ENCODE peak calls at places on chromosomes 12 and 14, in nine cellular contexts. I is aorta; S is effector memory CD4-positive, alpha-beta T cell; L is IMR-90; U is cardiac muscle cell; D is neuronal stem cell; Z is stomach; F is CD8-positive, alpha-beta T cell; V is endothelial cell of umbilical vein. W is an unnamed sample.

GRCh38 chr14:101460986-101461750 is 100.1 kb upstream of the DIO3 start:
- DNase-seq in I (peak; percentile 30), S (no peak), L (no peak), U (no peak), D (no peak), Z (peak; percentile 18), F (no peak), V (no peak), W (no peak)

GRCh38 chr12:107058190-107058589 is 35.2 kb downstream of the CRY1 start:
- DNase-seq in I (no peak), S (no peak), L (no peak), U (peak; percentile 32), D (no peak), Z (no peak), F (no peak), V (peak; percentile 34), W (no peak)

GRCh38 chr14:64817631-64818030 is 62.1 kb downstream of the SPTB start:
- DNase-seq in I (no peak), S (no peak), L (no peak), U (no peak), D (no peak), Z (no peak), F (no peak), V (no peak), W (no peak)

GRCh38 chr14:22427771-22428228 is 161.2 kb downstream of the DAD1 start:
- DNase-seq in I (no peak), S (no peak), L (peak; percentile 57), U (peak; percentile 95), D (no peak), Z (no peak), F (no peak), V (no peak), W (no peak)

GRCh38 chr12:108701779-108702435 is 29.4 kb downstream of the CORO1C start:
- DNase-seq in I (no peak), S (no peak), L (peak; percentile 63), U (peak; percentile 80), D (no peak), Z (no peak), F (no peak), V (peak; percentile 64), W (no peak)

GRCh38 chr14:105221598-105222178 is 26.6 kb upstream of the BTBD6 start:
- DNase-seq in I (no peak), S (no peak), L (no peak), U (no peak), D (no peak), Z (peak; percentile 91), F (no peak), V (no peak), W (no peak)

GRCh38 chr12:54404061-54405004 is 14.7 kb downstream of the ITGA5 start:
- DNase-seq in I (no peak), S (peak; percentile 45), L (peak; percentile 56), U (peak; percentile 76), D (peak; percentile 80), Z (peak; percentile 68), F (peak; percentile 74), V (peak; percentile 68), W (peak; percentile 62)

GRCh38 chr14:77024171-77024627 is 4.3 kb downstream of the IRF2BPL start:
- DNase-seq in I (peak; percentile 67), S (peak; percentile 38), L (peak; percentile 43), U (peak; percentile 67), D (no peak), Z (no peak), F (peak; percentile 40), V (no peak), W (no peak)

GRCh38 chr12:55996715-55997534 is at the start of gene SUOX:
- DNase-seq in I (peak; percentile 98), S (no peak), L (peak; percentile 96), U (peak; percentile 99), D (peak; percentile 94), Z (peak; percentile 97), F (peak; percentile 25), V (peak; percentile 98), W (no peak)

GRCh38 chr12:131368073-131369071 is 342.5 kb upstream of the SFSWAP start:
- DNase-seq in I (peak; percentile 46), S (no peak), L (no peak), U (no peak), D (no peak), Z (peak; percentile 17), F (no peak), V (no peak), W (no peak)

GRCh38 chr14:105531088-105531957 is 4.9 kb downstream of the TMEM121 start:
- DNase-seq in I (peak; percentile 74), S (no peak), L (no peak), U (no peak), D (no peak), Z (no peak), F (no peak), V (no peak), W (no peak)

GRCh38 chr12:112349440-112349839 is 32.8 kb downstream of the HECTD4 start:
- DNase-seq in I (no peak), S (no peak), L (peak; percentile 41), U (peak; percentile 10), D (no peak), Z (no peak), F (no peak), V (peak; percentile 43), W (no peak)

GRCh38 chr14:83757896-83758295 is 1772.0 kb upstream of the FLRT2 start:
- DNase-seq in I (no peak), S (no peak), L (peak; percentile 77), U (peak; percentile 40), D (no peak), Z (no peak), F (no peak), V (no peak), W (no peak)

DNA sequence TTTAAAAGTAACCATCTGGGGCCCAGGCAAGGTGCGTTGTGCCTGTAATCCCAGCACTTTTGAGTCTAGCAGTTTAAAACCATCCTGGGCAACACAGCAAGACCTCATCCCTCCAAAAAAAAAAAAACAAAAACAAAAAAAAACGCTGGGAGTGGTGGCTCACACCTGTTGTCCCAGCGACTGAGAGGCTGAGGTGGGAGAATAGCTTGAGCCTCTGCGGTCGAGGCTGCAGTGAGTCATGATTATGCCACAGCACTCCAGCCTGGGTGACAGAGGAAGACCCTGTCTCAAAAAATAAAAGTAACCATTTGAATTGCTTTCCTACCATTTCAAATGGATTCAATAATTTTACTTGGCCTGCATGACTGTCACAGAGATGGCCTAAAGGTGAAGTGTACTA is 186.5 kb upstream of the ATP2B1 start:
- DNase-seq in I (no peak), S (no peak), L (no peak), U (no peak), D (no peak), Z (no peak), F (no peak), V (no peak), W (no peak)
- H3K27ac ChIP-seq in I (no peak overlapping the region), S (no peak overlapping the region), L (no peak overlapping the region), U (no peak overlapping the region), D (no peak overlapping the region), Z (no peak overlapping the region), F (no peak overlapping the region), V (no peak overlapping the region), W (no peak overlapping the region)

DNA sequence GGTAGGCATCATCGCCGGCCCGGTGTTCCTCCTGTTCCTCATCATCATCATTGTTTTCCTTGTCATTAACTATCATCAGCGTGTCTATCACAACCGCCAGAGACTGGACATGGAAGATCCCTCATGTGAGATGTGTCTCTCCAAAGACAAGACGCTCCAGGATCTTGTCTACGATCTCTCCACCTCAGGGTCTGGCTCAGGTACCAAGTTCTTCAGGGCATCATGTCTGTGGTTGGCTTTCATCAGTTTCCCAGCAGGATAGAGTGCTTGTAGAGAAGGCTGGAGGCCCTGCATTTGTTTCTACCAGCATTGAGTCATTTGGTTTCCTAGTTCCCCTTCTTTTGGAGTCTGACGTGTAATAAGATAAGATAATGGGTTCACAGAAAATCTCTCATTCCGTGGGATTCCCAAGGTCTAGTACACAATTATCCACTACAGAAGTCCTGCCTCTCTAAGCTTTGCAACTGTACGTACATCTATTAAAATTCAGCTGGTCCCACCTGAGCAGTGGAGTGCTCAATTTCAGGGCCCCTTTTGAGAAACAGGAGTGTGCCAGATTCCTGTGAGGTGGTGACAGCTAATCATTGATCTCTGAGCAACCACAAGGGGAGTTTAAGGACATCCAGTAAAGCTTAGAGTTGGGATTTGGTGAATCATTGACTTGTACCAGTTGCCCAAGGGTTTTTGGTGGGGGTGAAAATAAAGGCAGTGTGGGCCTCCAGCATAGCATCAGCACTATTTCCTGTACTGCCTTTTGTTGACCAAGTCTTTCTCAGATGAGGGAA is 25.1 kb downstream of the ACVR1B start:
- DNase-seq in I (no peak), S (no peak), L (peak; percentile 50), U (peak; percentile 97), D (no peak), Z (no peak), F (no peak), V (peak; percentile 65), W (no peak)
- H3K4me1 ChIP-seq in I (peaks cover 12% of the 10 kb centered on the region), S (peaks cover 37% of the 10 kb centered on the region), L (peaks cover 33% of the 10 kb centered on the region), U (peaks cover 46% of the 10 kb centered on the region), D (peaks cover 7% of the 10 kb centered on the region), Z (peaks cover 41% of the 10 kb centered on the region), F (peaks cover 44% of the 10 kb centered on the region), V (peaks cover 72% of the 10 kb centered on the region), W (peaks cover 46% of the 10 kb centered on the region)

DNA sequence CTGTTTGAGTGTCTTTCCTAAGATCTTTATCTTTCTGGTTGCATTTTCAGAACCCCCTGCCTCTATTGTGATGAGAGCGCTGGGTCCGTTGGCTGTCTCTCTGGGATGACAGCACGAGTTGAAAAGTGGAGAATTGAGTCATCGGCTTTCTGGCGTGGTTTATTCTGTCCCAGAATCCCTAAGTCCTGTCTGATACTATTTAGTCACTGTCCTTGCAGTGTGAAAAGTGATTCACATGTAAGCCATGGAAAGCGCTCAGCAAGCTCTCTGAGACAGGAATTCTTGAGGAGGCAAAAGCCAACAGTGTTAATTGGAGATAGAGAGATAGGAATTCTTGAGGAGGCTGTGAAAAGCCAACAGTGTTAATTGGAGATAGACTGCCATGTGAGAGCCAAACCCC is 121.7 kb downstream of the CHST11 start:
- DNase-seq in I (no peak), S (no peak), L (peak; percentile 84), U (peak; percentile 49), D (no peak), Z (no peak), F (no peak), V (no peak), W (no peak)
- H3K27ac ChIP-seq in I (no peak overlapping the region), S (no peak overlapping the region), L (no peak overlapping the region), U (no peak overlapping the region), D (no peak overlapping the region), Z (no peak overlapping the region), F (no peak overlapping the region), V (no peak overlapping the region), W (no peak overlapping the region)

GRCh38 chr14:74570696-74571095 is 41.3 kb downstream of the LTBP2 start:
- DNase-seq in I (peak; percentile 42), S (no peak), L (no peak), U (no peak), D (no peak), Z (no peak), F (no peak), V (no peak), W (no peak)

GRCh38 chr14:74569826-74570591 is 42.0 kb downstream of the LTBP2 start:
- DNase-seq in I (peak; percentile 69), S (no peak), L (peak; percentile 21), U (peak; percentile 90), D (no peak), Z (no peak), F (no peak), V (peak; percentile 71), W (no peak)

GRCh38 chr14:74568896-74569295 is 43.1 kb downstream of the LTBP2 start:
- DNase-seq in I (peak; percentile 68), S (no peak), L (no peak), U (peak; percentile 84), D (no peak), Z (no peak), F (no peak), V (no peak), W (no peak)

GRCh38 chr14:74568380-74568649 is 43.7 kb downstream of the LTBP2 start:
- DNase-seq in I (no peak), S (no peak), L (no peak), U (no peak), D (no peak), Z (no peak), F (no peak), V (no peak), W (no peak)

GRCh38 chr14:74569387-74569786 is 42.6 kb downstream of the LTBP2 start:
- DNase-seq in I (peak; percentile 25), S (no peak), L (no peak), U (no peak), D (no peak), Z (no peak), F (no peak), V (no peak), W (no peak)
- H3K4me1 ChIP-seq in I (peaks cover 12% of the 10 kb centered on the region), S (peaks cover 18% of the 10 kb centered on the region), L (peaks cover 52% of the 10 kb centered on the region), U (peaks cover 14% of the 10 kb centered on the region), D (peaks cover 19% of the 10 kb centered on the region), Z (peaks cover 12% of the 10 kb centered on the region), F (peaks cover 31% of the 10 kb centered on the region), V (peaks cover 45% of the 10 kb centered on the region), W (no peaks in the 10 kb centered on the region)

W was measured in naive thymus-derived CD4-positive, alpha-beta T cell.